ENCODE peak calls at places on chromosomes 4 and X, in five cellular contexts. E is heart left ventricle, G is lower lobe of right lung, O is prostate gland, R is esophagus squamous epithelium. Y is an unnamed sample.

GRCh38 chr4:114358901-114359300 is 239.7 kb upstream of the UGT8 start:
- DNase-seq in E (no peak), G (no peak), R (no peak), O (no peak), Y (no peak)

GRCh38 chr4:99437686-99438577 is 2.8 kb upstream of the ADH7 start:
- DNase-seq in O (peak; percentile 38), R (peak; percentile 2), E (no peak), G (no peak), Y (no peak)

GRCh38 chr4:2432991-2433530 is 14.3 kb downstream of the CFAP99 start:
- DNase-seq in O (no peak), G (no peak), R (no peak), E (no peak), Y (peak; percentile 57)

GRCh38 chrX:134622056-134622812 is 36.0 kb downstream of the PLAC1 start:
- DNase-seq in E (no peak), G (no peak), O (no peak), R (no peak), Y (no peak)

GRCh38 chrX:109732319-109732779 is 708 bp downstream of the ACSL4 start:
- DNase-seq in O (no peak), R (no peak), E (no peak), G (no peak), Y (no peak)

GRCh38 chr4:108010167-108010566 is 20.5 kb downstream of the HADH start:
- DNase-seq in G (no peak), E (no peak), R (no peak), O (no peak), Y (no peak)

GRCh38 chrX:154525606-154526490 is 9.8 kb upstream of the FAM3A start:
- DNase-seq in R (no peak), E (no peak), O (peak; percentile 29), G (no peak), Y (no peak)

GRCh38 chr4:183876268-183876934 is 28.7 kb upstream of the STOX2 start:
- DNase-seq in R (no peak), O (peak; percentile 61), G (peak; percentile 88), E (peak; percentile 96), Y (peak; percentile 51)

GRCh38 chr4:89657931-89658700 is 178.8 kb downstream of the SNCA start:
- DNase-seq in O (no peak), G (no peak), E (no peak), R (no peak), Y (no peak)

GRCh38 chr4:98446499-98447375 is 185.6 kb downstream of the RAP1GDS1 start:
- DNase-seq in G (peak; percentile 51), O (no peak), R (no peak), E (no peak), Y (no peak)

GRCh38 chr4:138521809-138522208 is 279.7 kb upstream of the SLC7A11 start:
- DNase-seq in G (no peak), E (no peak), R (no peak), O (no peak), Y (no peak)

GRCh38 chr4:39472396-39472795 is 13.5 kb downstream of the LIAS start:
- DNase-seq in R (no peak), O (no peak), G (no peak), E (no peak), Y (no peak)

GRCh38 chr4:52823478-52824092 is 38.5 kb upstream of the RASL11B start:
- DNase-seq in E (no peak), G (no peak), O (no peak), R (no peak), Y (no peak)

GRCh38 chrX:39638526-39638925 is 459.2 kb downstream of the BCOR start:
- DNase-seq in E (no peak), O (no peak), R (no peak), G (no peak), Y (no peak)

GRCh38 chrX:34563809-34564208 is 93.3 kb downstream of the TMEM47 start:
- DNase-seq in R (no peak), G (no peak), E (no peak), O (no peak), Y (no peak)

GRCh38 chr4:1305781-1306455 is 16.2 kb downstream of the MAEA start:
- DNase-seq in O (no peak), G (peak; percentile 13), R (no peak), E (peak; percentile 9), Y (no peak)

GRCh38 chr4:111228396-111228795 is 605.5 kb upstream of the PITX2 start:
- DNase-seq in R (no peak), O (no peak), G (no peak), E (no peak), Y (no peak)

GRCh38 chr4:4416981-4417380 is 30.1 kb downstream of the NSG1 start:
- DNase-seq in G (no peak), O (no peak), R (no peak), E (no peak), Y (peak; percentile 6)

GRCh38 chrX:78555401-78555980 is 103.6 kb downstream of the RTL3 start:
- DNase-seq in O (no peak), R (no peak), E (no peak), G (no peak), Y (no peak)

GRCh38 chr4:14566518-14566917 is 435.8 kb upstream of the CPEB2 start:
- DNase-seq in E (no peak), G (no peak), O (no peak), R (no peak), Y (no peak)

GRCh38 chrX:139949703-139950102 is 15.6 kb downstream of the CXorf66 start:
- DNase-seq in E (no peak), R (no peak), G (no peak), O (no peak), Y (no peak)

GRCh38 chr4:40592034-40592433 is 37.6 kb downstream of the RBM47 start:
- DNase-seq in E (no peak), O (no peak), G (no peak), R (no peak), Y (no peak)

GRCh38 chr4:70741872-70742271 is 20.1 kb downstream of the RUFY3 start:
- DNase-seq in R (no peak), G (no peak), O (no peak), E (no peak), Y (no peak)

GRCh38 chr4:101977096-101977495 is 186.6 kb downstream of the BANK1 start:
- DNase-seq in O (peak; percentile 20), G (no peak), E (no peak), R (no peak), Y (peak; percentile 21)

GRCh38 chr4:145565328-145565727 is 53.9 kb upstream of the MMAA start:
- DNase-seq in G (no peak), O (no peak), E (no peak), R (no peak), Y (no peak)

GRCh38 chrX:70322784-70323183 is 32.9 kb downstream of the KIF4A start:
- DNase-seq in O (no peak), G (no peak), R (no peak), E (no peak), Y (no peak)

GRCh38 chr4:168221298-168221697 is 97.3 kb downstream of the DDX60 start:
- DNase-seq in O (no peak), G (no peak), R (no peak), E (no peak), Y (no peak)

GRCh38 chr4:107058828-107059227 is 22.7 kb upstream of the DKK2 start:
- DNase-seq in O (no peak), G (no peak), R (no peak), E (no peak), Y (no peak)

GRCh38 chrX:47611926-47612325 is 7.7 kb downstream of the SYN1 start:
- DNase-seq in E (no peak), R (no peak), G (no peak), O (no peak), Y (no peak)

GRCh38 chrX:129039176-129039575 is 484.1 kb downstream of the SMARCA1 start:
- DNase-seq in R (no peak), G (no peak), O (no peak), E (no peak), Y (no peak)

GRCh38 chr4:45033676-45034410 is 307.5 kb upstream of the GNPDA2 start:
- DNase-seq in R (no peak), G (no peak), E (peak; percentile 62), O (no peak), Y (no peak)

GRCh38 chr4:108155373-108155772 is 13.4 kb downstream of the LEF1 start:
- DNase-seq in E (no peak), G (no peak), O (no peak), R (no peak), Y (no peak)

GRCh38 chr4:65007841-65008439 is 598.7 kb upstream of the TECRL start:
- DNase-seq in E (no peak), R (no peak), O (no peak), G (no peak), Y (no peak)

GRCh38 chrX:153642313-153642654 is 4.7 kb upstream of the DUSP9 start:
- DNase-seq in E (no peak), R (no peak), O (no peak), G (no peak), Y (no peak)

GRCh38 chr4:113618205-113618604 is 143.3 kb downstream of the CAMK2D start:
- DNase-seq in R (no peak), O (no peak), E (no peak), G (no peak), Y (no peak)

GRCh38 chrX:136202889-136203288 is 48.3 kb downstream of the MAP7D3 start:
- DNase-seq in O (no peak), G (no peak), R (no peak), E (no peak), Y (no peak)

GRCh38 chr4:45518832-45519231 is 605.0 kb downstream of the GABRG1 start:
- DNase-seq in G (no peak), R (no peak), E (no peak), O (no peak), Y (no peak)

GRCh38 chr4:6680372-6681034 is 13.2 kb upstream of the S100P start:
- DNase-seq in E (no peak), O (no peak), G (no peak), R (no peak), Y (no peak)
- TF ChIP-seq CTCF in E (no peak), O (no peak), G (no peak), R (no peak), Y (no peak)

GRCh38 chr4:132417220-132417619 is 731.9 kb upstream of the PCDH10 start:
- DNase-seq in G (no peak), R (no peak), O (no peak), E (no peak), Y (no peak)
- H3K9me3 ChIP-seq in G (no peaks in the 10 kb centered on the region), R (no peaks in the 10 kb centered on the region), O (no peaks in the 10 kb centered on the region), E (peaks cover 24% of the 10 kb centered on the region), Y (no peaks in the 10 kb centered on the region)

DNA sequence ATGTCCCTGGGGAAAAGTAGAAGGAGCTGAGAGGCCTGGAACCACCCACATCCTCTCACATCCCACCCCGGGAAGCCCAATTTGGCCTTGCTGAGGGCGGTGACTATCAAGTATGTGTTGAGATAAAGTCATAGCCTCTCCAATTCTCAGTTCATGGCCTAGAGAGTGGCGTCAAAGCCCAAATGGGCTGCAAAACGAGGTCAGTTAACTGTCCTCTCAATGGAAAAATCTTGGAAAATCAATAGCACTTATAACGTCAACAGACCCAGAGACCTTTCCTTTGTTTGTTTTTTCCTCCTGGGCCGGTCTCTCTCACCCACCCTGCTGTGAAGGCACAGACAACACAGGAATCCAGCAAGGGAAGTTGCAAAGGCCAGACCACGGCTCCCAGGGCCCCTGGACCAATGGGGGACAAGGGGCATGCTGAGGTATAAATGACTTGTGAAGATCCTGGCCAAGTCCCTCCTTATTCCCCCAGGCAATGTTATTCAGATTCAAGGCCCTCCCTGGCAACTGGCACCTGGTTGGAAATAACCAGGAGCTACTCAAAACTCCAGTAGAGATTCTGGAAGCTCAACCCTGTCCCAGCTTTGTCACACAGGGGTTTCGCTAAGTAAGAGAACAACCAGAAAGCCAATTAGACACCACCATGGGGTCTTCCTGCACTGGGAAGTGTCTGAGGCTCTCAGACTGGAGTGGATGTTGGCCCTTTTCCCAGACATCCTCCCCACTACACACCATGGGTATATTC is 38.6 kb downstream of the TSC22D3 start:
- DNase-seq in R (no peak), O (no peak), E (no peak), G (no peak), Y (peak; percentile 48)
- H3K27ac ChIP-seq in R (no peak overlapping the region), O (peak overlapping the region; percentile 90), E (peak overlapping the region; percentile 49), G (peak overlapping the region; percentile 46), Y (peak overlapping the region; percentile 47)

GRCh38 chr4:6335040-6335590 is 65.5 kb downstream of the WFS1 start:
- DNase-seq in R (no peak), O (no peak), E (no peak), G (no peak), Y (no peak)
- TF ChIP-seq CTCF in R (no peak), O (no peak), E (no peak), G (no peak), Y (no peak)